ENCODE peak calls at places on chromosomes 12 and 14, in eight cellular contexts. J is HL-60, N is progenitor cell of endocrine pancreas, X is tibial artery, Z is glutamatergic neuron, T is fibroblast of the aortic adventitia, L is left lung, O is colonic mucosa. Y is an unnamed sample.

GRCh38 chr14:89337912-89338311 is 79.1 kb downstream of the FOXN3 start:
- DNase-seq in J (no peak), X (no peak), O (no peak), T (peak), L (no peak), Z (no peak), N (no peak), Y (no peak)

GRCh38 chr14:75566321-75566720 is 12.1 kb upstream of the FLVCR2 start:
- DNase-seq in X (no peak), T (no peak), O (no peak), Z (no peak), N (no peak), L (no peak), J (no peak), Y (no peak)

GRCh38 chr12:74732801-74733200 is 195.2 kb downstream of the ATXN7L3B start:
- DNase-seq in N (no peak), T (no peak), O (no peak), Z (no peak), X (no peak), J (no peak), L (peak), Y (no peak)

GRCh38 chr14:74014299-74014698 is 4.8 kb downstream of the ENTPD5 start:
- DNase-seq in L (no peak), T (no peak), X (no peak), O (no peak), Z (no peak), J (no peak), N (no peak), Y (no peak)

GRCh38 chr12:6540181-6540877 is 6.0 kb downstream of the GAPDH start:
- DNase-seq in J (peak), N (no peak), X (peak), Z (peak), O (peak), T (peak), L (peak), Y (peak)

GRCh38 chr14:89908712-89909450 is 45.6 kb downstream of the EFCAB11 start:
- DNase-seq in N (no peak), Z (no peak), T (no peak), O (no peak), L (no peak), J (no peak), X (no peak), Y (no peak)

GRCh38 chr14:104694475-104694950 is 5.1 kb downstream of the INF2 start:
- DNase-seq in O (no peak), X (no peak), N (no peak), T (no peak), Z (no peak), L (peak), J (no peak), Y (no peak)

GRCh38 chr12:13008741-13009380 is 8.8 kb upstream of the HEBP1 start:
- DNase-seq in Z (no peak), X (no peak), L (no peak), T (no peak), J (no peak), O (no peak), N (no peak), Y (no peak)

GRCh38 chr14:24394275-24394674 is 4.5 kb upstream of the NYNRIN start:
- DNase-seq in Z (no peak), L (no peak), O (no peak), X (no peak), N (no peak), J (peak), T (no peak), Y (no peak)

GRCh38 chr12:31492599-31493196 is 98.2 kb downstream of the DENND5B start:
- DNase-seq in O (no peak), J (no peak), Z (no peak), T (no peak), X (no peak), L (no peak), N (no peak), Y (no peak)

GRCh38 chr14:68262567-68262966 is 443.0 kb downstream of the RAD51B start:
- DNase-seq in T (no peak), Z (no peak), L (no peak), N (no peak), X (no peak), J (no peak), O (no peak), Y (no peak)

GRCh38 chr14:85156319-85156718 is 373.6 kb upstream of the FLRT2 start:
- DNase-seq in L (no peak), N (no peak), J (no peak), T (no peak), Z (no peak), X (no peak), O (no peak), Y (no peak)

GRCh38 chr14:85165091-85165490 is 364.9 kb upstream of the FLRT2 start:
- DNase-seq in N (no peak), L (no peak), Z (no peak), T (no peak), J (no peak), O (no peak), X (no peak), Y (no peak)

GRCh38 chr14:85154714-85155113 is 375.2 kb upstream of the FLRT2 start:
- DNase-seq in L (no peak), O (no peak), X (no peak), J (no peak), Z (no peak), N (no peak), T (no peak), Y (no peak)

DNA sequence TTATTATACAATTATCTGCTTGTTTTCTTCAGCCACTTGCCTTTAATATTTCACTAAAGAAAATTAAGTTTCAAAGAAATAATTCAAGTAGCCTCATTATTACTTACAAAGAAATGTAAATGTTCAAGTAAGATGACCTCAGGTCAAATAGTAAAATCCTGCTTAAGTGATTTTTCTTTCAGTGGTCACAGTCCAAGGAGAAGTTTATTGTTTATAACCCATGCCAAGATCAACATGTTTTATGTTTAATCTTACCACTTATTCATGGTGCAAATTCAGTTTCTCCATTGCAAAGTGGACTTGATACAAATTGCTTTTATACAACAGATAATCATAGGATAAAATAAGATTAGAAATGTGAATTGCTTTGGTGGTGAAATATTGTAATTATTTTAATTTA is 370.2 kb upstream of the FLRT2 start:
- DNase-seq in J (no peak), N (no peak), T (no peak), Z (no peak), L (no peak), X (no peak), O (no peak), Y (no peak)
- TF ChIP-seq CTCF in J (no peak), N (no peak), T (no peak), Z (no peak), L (no peak), X (no peak), O (no peak), Y (no peak)

GRCh38 chr12:94504386-94504785 is 44.7 kb upstream of the CEP83 start:
- DNase-seq in O (no peak), Z (no peak), X (no peak), T (no peak), L (no peak), N (no peak), J (no peak), Y (no peak)

GRCh38 chr12:94511506-94511905 is 51.8 kb upstream of the CEP83 start:
- DNase-seq in T (no peak), O (no peak), N (no peak), X (no peak), J (no peak), Z (no peak), L (no peak), Y (no peak)

GRCh38 chr12:94510128-94510527 is 50.5 kb upstream of the CEP83 start:
- DNase-seq in J (no peak), N (no peak), T (no peak), O (no peak), Z (no peak), X (no peak), L (no peak), Y (no peak)

GRCh38 chr12:94509317-94509716 is 49.6 kb upstream of the CEP83 start:
- DNase-seq in J (no peak), T (no peak), N (no peak), Z (no peak), L (no peak), O (no peak), X (no peak), Y (no peak)

DNA sequence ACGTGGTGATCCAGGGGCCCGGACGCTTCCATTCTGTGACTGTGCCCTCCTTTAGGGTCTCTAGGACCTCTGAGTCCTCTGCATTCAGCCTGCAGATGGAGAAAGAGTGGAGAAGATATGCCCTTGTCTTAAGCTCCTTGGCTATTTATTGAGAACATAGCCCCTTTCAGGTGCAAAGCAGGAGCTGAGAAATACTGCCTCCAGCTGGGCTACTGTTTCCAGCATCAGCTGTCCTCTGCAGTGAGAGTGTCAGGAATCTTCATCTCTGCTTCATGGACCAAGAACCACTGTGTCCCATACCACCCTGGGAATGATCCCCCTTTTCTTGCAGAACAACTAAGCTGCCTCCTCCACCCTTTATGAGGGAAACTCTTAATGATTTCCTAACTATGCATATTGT is 47.8 kb upstream of the CEP83 start:
- DNase-seq in O (no peak), N (no peak), J (no peak), L (no peak), X (no peak), T (no peak), Z (no peak), Y (no peak)
- TF ChIP-seq CTCF in O (no peak), N (no peak), J (no peak), L (no peak), X (no peak), T (no peak), Z (no peak), Y (no peak)

DNA sequence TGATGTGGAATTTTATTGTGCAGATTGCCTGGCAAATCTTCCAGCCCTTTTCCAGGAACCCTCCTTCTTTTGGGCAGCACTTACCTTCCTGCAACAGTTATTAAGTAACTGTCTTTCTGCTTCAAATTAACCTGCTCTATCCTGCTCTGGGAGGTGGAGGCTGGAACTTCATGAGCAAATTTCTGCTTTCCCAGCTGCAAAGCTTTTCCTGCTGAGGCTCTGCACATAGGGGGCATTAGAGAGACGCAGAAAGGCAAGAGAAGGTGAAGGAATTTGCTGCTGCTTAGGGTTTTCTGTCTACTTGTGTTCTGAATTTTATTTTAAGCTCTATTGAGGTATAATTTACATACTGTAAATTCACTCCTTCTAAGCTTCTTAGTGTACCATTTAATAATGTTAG is 259.2 kb downstream of the PCNX1 start:
- DNase-seq in N (no peak), L (no peak), Z (no peak), J (no peak), X (no peak), T (peak), O (peak), Y (no peak)
- TF ChIP-seq CTCF in N (peak), L (peak), Z (no peak), J (no peak), X (peak), T (peak), O (peak), Y (no peak)

GRCh38 chr12:42741771-42742510 is 152.4 kb upstream of the PRICKLE1 start:
- DNase-seq in T (peak), X (no peak), O (no peak), J (no peak), Z (no peak), L (no peak), N (no peak), Y (no peak)

GRCh38 chr12:42735869-42736361 is 146.4 kb upstream of the PRICKLE1 start:
- DNase-seq in T (no peak), X (no peak), J (no peak), L (no peak), O (no peak), Z (no peak), N (no peak), Y (no peak)

GRCh38 chr12:42733911-42734310 is 144.4 kb upstream of the PRICKLE1 start:
- DNase-seq in L (no peak), J (no peak), T (no peak), Z (no peak), O (no peak), X (no peak), N (no peak), Y (no peak)

GRCh38 chr12:42732908-42733411 is 143.4 kb upstream of the PRICKLE1 start:
- DNase-seq in Z (no peak), X (no peak), N (no peak), T (no peak), J (no peak), O (no peak), L (no peak), Y (no peak)

GRCh38 chr12:42737364-42737763 is 147.8 kb upstream of the PRICKLE1 start:
- DNase-seq in O (no peak), L (no peak), J (no peak), X (no peak), Z (no peak), N (no peak), T (no peak), Y (no peak)
- TF ChIP-seq CTCF in O (no peak), L (no peak), J (no peak), X (no peak), Z (no peak), N (no peak), T (no peak), Y (no peak)

GRCh38 chr12:124599074-124599999 is 31.9 kb upstream of the NCOR2 start:
- DNase-seq in X (no peak), J (no peak), L (no peak), T (peak), O (no peak), Z (no peak), N (no peak), Y (no peak)
- TF ChIP-seq CTCF in X (no peak), J (no peak), L (no peak), T (peak), O (no peak), Z (no peak), N (no peak), Y (no peak)

Y was measured in omental fat pad.